ENCODE peak calls at places on chromosomes 7 and 10, in four cellular contexts. I, A, G and L are unnamed samples.
A peak's percentile ranks its signal among the peaks of the same experiment; 100 is the strongest.

GRCh38 chr7:131626643-131627042 is 70.2 kb upstream of the PODXL start:
- DNase-seq in A (no peak), G (no peak), I (no peak), L (no peak)

GRCh38 chr7:107891619-107892366 is 810 bp downstream of the DLD start:
- DNase-seq in A (no peak), G (no peak), I (no peak), L (no peak)

GRCh38 chr10:62597226-62597625 is 207.3 kb upstream of the ADO start:
- DNase-seq in A (no peak), G (no peak), I (no peak), L (no peak)

GRCh38 chr7:97064972-97065587 is 40.4 kb upstream of the DLX5 start:
- DNase-seq in G (peak; percentile 34), I (no peak), A (peak; percentile 47), L (peak; percentile 60)

GRCh38 chr10:33799281-33799943 is 464.9 kb upstream of the NRP1 start:
- DNase-seq in A (no peak), I (no peak), G (no peak), L (no peak)

GRCh38 chr7:47266131-47266706 is 315.7 kb downstream of the TNS3 start:
- DNase-seq in I (peak; percentile 48), G (peak; percentile 71), A (peak; percentile 82), L (peak; percentile 50)

GRCh38 chr10:112383325-112383724 is 9.4 kb downstream of the ACSL5 start:
- DNase-seq in G (no peak), I (no peak), A (no peak), L (no peak)

GRCh38 chr10:69974551-69975155 is 78.0 kb upstream of the MACROH2A2 start:
- DNase-seq in G (no peak), I (no peak), A (no peak), L (no peak)

GRCh38 chr10:15542817-15543216 is 171.7 kb upstream of the FAM171A1 start:
- DNase-seq in G (no peak), I (no peak), A (no peak), L (no peak)

GRCh38 chr7:98828368-98828767 is 41.4 kb downstream of the TMEM130 start:
- DNase-seq in A (no peak), G (no peak), I (no peak), L (no peak)

GRCh38 chr10:132452216-132452650 is 55.2 kb downstream of the PWWP2B start:
- DNase-seq in G (no peak), A (no peak), I (peak; percentile 59), L (no peak)

GRCh38 chr10:33376976-33377657 is 42.6 kb upstream of the NRP1 start:
- DNase-seq in I (no peak), G (no peak), A (no peak), L (no peak)

GRCh38 chr7:86949779-86950260 is 109.6 kb downstream of the ELAPOR2 start:
- DNase-seq in A (no peak), G (no peak), I (no peak), L (no peak)

GRCh38 chr10:48509061-48509772 is 95.7 kb downstream of the ARHGAP22 start:
- DNase-seq in I (no peak), G (no peak), A (peak; percentile 35), L (no peak)

GRCh38 chr10:95263864-95264226 is 27.0 kb downstream of the PDLIM1 start:
- DNase-seq in G (no peak), I (no peak), A (peak; percentile 43), L (no peak)
- H3K27ac ChIP-seq in G (no peak overlapping the region), I (peak overlapping the region; percentile 85), A (peak overlapping the region; percentile 41), L (peak overlapping the region; percentile 34)

DNA sequence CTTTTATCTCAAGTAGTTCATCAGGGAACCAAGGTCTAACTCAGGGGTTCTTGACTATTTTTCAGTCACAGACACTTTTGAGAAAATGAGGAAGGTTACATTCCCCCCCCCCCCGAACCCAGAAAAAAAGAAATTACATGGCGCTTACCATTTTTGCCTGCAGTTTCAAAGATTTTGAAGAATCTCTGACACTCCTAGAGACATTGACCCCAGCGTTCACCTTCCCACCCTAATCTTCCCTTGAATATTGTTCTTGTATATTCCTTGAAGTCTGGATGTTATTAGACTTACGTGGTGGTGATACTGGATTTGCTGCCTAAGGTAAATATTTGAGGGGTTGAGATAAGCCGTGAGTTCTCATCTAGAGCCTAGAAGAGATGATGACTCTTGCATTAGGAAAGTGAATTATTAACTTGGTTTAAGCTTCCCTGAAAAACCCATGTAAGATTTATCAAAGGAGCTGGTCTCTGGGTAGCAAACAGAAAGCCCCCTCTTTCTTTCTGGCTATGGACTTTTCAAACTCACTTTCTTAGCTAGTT is 245.7 kb upstream of the FOXK1 start:
- DNase-seq in G (no peak), A (no peak), I (no peak), L (no peak)
- H3K9me3 ChIP-seq in G (no peaks in the 10 kb centered on the region), A (peaks cover 35% of the 10 kb centered on the region), I (no peaks in the 10 kb centered on the region), L (peaks cover 2% of the 10 kb centered on the region)

DNA sequence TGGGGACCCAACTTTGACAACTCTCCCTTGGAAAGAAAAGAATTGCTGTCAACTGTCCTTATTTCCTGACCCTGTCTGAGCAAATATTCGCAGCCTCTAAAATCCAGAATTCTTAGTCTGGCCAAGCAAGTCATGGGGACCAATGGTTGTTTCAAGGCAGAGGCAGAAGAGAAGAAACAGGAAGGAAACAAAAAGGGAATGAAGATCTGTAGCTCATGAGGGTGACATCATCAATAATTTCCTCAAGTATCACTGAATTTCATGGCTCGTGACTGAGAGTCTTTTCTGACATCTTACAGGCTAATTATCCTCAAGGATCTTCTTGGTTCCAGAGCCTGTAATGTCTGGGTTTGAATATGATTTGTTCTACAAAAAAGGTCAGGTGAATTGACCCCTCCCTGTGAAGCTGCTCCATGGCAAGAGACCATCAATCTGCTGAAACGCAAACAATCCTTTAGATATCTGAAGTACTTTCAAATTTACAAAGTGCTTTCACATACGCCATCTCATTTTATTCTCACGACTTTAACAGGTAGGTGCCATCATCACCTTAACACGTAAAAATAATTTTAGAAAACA is 5.8 kb downstream of the CDK6 start:
- DNase-seq in G (no peak), A (no peak), I (no peak), L (no peak)
- H3K27ac ChIP-seq in G (no peak overlapping the region), A (no peak overlapping the region), I (no peak overlapping the region), L (no peak overlapping the region)

DNA sequence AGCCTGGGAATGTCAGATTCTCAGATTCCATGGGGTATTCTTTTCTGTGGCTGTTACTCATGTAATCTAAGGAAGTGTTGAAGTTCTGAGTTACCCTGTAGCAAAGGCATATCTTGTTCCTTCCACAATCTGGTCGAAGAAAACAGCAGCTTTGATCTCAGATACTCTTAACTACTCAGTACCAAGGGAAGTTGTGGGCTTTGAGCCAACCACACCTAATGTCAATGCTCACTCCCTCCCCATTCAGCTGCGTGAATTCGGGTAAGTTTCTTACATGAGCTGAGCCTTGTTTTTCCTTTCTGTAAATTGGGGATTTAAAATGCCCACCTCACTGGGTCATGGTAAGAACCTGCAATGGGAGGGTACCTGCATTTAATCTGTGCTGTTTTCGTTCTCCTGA is 52.5 kb downstream of the PTPRN2 start:
- DNase-seq in A (no peak), I (no peak), G (no peak), L (no peak)
- H3K9me3 ChIP-seq in A (peaks cover 4% of the 10 kb centered on the region), I (no peaks in the 10 kb centered on the region), G (no peaks in the 10 kb centered on the region), L (peaks cover 30% of the 10 kb centered on the region)

GRCh38 chr10:43781480-43782361 is 133.0 kb upstream of the ZNF32 start:
- DNase-seq in A (no peak), G (no peak), I (no peak), L (no peak)
- H3K27ac ChIP-seq in A (no peak overlapping the region), G (no peak overlapping the region), I (no peak overlapping the region), L (no peak overlapping the region)

DNA sequence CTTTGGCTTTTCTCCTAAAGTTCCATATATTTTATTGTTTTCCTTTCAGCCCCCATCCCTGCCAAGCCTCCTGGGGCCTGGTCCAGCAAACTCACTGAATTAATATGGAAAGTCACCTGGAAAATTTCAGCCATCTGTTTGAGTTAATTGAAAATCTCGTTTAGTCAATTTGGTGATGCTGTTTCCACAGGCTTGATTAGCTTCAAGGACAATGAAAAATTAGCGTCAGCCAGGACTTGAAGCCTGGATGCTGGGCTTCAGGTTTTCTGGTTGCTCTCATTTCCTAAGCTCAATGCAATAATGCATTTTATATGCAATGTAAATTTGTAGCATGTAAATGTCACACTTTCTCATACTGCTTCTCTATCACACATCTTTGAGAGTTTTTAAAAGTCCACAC is 228.6 kb downstream of the PAXIP1 start:
- DNase-seq in G (no peak), A (no peak), I (no peak), L (no peak)
- H3K9me3 ChIP-seq in G (no peaks in the 10 kb centered on the region), A (no peaks in the 10 kb centered on the region), I (no peaks in the 10 kb centered on the region), L (no peaks in the 10 kb centered on the region)